ENCODE peak calls at places on chromosomes 7 and 10, in six cellular contexts. Q is CD14-positive monocyte, M is adrenal gland, G is dorsolateral prefrontal cortex, C is cardiac fibroblast, T is epithelial cell of esophagus. O is an unnamed sample.

GRCh38 chr10:62492870-62493180 is 118.7 kb downstream of the ZNF365 start:
- DNase-seq in T (no peak), C (no peak), M (no peak), Q (no peak), G (no peak), O (no peak)

GRCh38 chr7:112580717-112581435 is 100.1 kb downstream of the LSMEM1 start:
- DNase-seq in C (no peak), G (no peak), Q (no peak), T (no peak), M (no peak), O (no peak)

GRCh38 chr7:43568529-43568928 is 14.4 kb upstream of the STK17A start:
- DNase-seq in Q (no peak), C (peak; percentile 95), G (no peak), T (peak; percentile 99), M (no peak), O (no peak)

GRCh38 chr10:118258285-118258684 is 83.8 kb downstream of the FAM204A start:
- DNase-seq in M (no peak), C (no peak), G (no peak), T (no peak), Q (no peak), O (no peak)

GRCh38 chr7:142815099-142815498 is 39.8 kb upstream of the EPHB6 start:
- DNase-seq in T (no peak), G (no peak), C (no peak), Q (no peak), M (no peak), O (no peak)

GRCh38 chr10:89540550-89540949 is 5.2 kb upstream of the SLC16A12 start:
- DNase-seq in G (no peak), T (peak; percentile 27), Q (no peak), C (peak; percentile 65), M (no peak), O (no peak)

GRCh38 chr7:151046603-151047573 is 1.4 kb upstream of the ASIC3 start:
- DNase-seq in G (no peak), M (no peak), Q (no peak), C (no peak), T (peak; percentile 56), O (no peak)

GRCh38 chr7:116018731-116019130 is 11.8 kb downstream of the TFEC start:
- DNase-seq in T (no peak), G (no peak), M (no peak), C (no peak), Q (no peak), O (no peak)

GRCh38 chr10:7662522-7662921 is 4.2 kb downstream of the ITIH5 start:
- DNase-seq in C (no peak), G (no peak), T (no peak), M (no peak), Q (no peak), O (no peak)

GRCh38 chr10:29703276-29703675 is 68.5 kb upstream of the SVIL start:
- DNase-seq in T (no peak), C (no peak), Q (no peak), G (no peak), M (no peak), O (no peak)

GRCh38 chr7:4621401-4621800 is 60.7 kb upstream of the FOXK1 start:
- DNase-seq in C (peak; percentile 64), T (no peak), G (no peak), Q (no peak), M (no peak), O (no peak)

GRCh38 chr10:2925631-2926030 is 141.7 kb upstream of the PFKP start:
- DNase-seq in C (peak; percentile 51), Q (no peak), T (peak; percentile 33), G (no peak), M (peak; percentile 62), O (peak; percentile 17)

GRCh38 chr7:112125250-112125649 is 80.9 kb downstream of the DOCK4 start:
- DNase-seq in T (no peak), Q (no peak), C (no peak), M (no peak), G (no peak), O (no peak)

GRCh38 chr7:151122794-151123484 is 36.7 kb downstream of the AGAP3 start:
- DNase-seq in G (no peak), C (no peak), Q (no peak), T (no peak), M (no peak), O (no peak)

GRCh38 chr7:26583094-26583493 is 281.3 kb downstream of the SKAP2 start:
- DNase-seq in Q (no peak), M (no peak), T (peak; percentile 18), G (no peak), C (no peak), O (no peak)

GRCh38 chr7:5234852-5235831 is 45.1 kb downstream of the WIPI2 start:
- DNase-seq in M (no peak), T (peak; percentile 21), Q (no peak), G (no peak), C (no peak), O (no peak)

GRCh38 chr10:11757452-11757819 is 15.3 kb downstream of the ECHDC3 start:
- DNase-seq in M (peak; percentile 86), T (peak; percentile 97), C (peak; percentile 90), Q (no peak), G (no peak), O (no peak)

GRCh38 chr7:98323597-98324322 is 42.3 kb downstream of the BRI3 start:
- DNase-seq in T (no peak), M (no peak), Q (no peak), C (peak; percentile 32), G (no peak), O (no peak)

GRCh38 chr10:80617807-80618206 is 80.1 kb downstream of the SH2D4B start:
- DNase-seq in T (no peak), C (no peak), G (no peak), Q (no peak), M (no peak), O (no peak)

GRCh38 chr10:4057021-4057420 is 272.0 kb upstream of the KLF6 start:
- DNase-seq in M (no peak), T (no peak), C (no peak), Q (no peak), G (no peak), O (no peak)

GRCh38 chr7:37109853-37110252 is 338.8 kb downstream of the ELMO1 start:
- DNase-seq in Q (no peak), M (peak; percentile 77), T (no peak), C (no peak), G (no peak), O (no peak)
- TF ChIP-seq CTCF in Q (no peak), M (peak; percentile 59), T (no peak), C (no peak), G (no peak), O (no peak)

GRCh38 chr10:123142701-123143161 is 5.2 kb upstream of the HMX2 start:
- DNase-seq in G (no peak), Q (no peak), T (no peak), C (no peak), M (no peak), O (no peak)
- TF ChIP-seq CTCF in G (no peak), Q (no peak), T (no peak), C (no peak), M (no peak), O (no peak)

DNA sequence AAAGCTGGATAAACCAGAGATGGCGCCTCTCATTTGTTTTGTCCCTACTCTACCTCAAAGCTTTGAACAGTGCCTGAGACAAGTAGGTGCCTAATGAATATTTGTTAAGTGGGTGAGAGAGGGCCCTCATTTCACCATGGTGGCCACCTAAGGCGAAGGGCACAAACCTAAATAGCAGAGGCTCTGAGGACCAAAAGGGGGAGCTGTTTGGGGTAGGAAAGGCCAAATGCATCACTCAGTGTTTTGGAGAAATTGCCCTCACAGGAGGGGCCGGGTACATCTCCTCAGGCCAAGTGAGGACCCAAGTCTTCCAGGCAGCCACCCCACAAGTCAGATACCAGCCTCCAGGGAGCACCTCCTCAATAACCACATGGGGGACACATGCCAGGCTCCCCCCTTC is 14.0 kb downstream of the IMPDH1 start:
- DNase-seq in G (no peak), Q (no peak), M (no peak), T (no peak), C (no peak), O (no peak)
- TF ChIP-seq CTCF in G (no peak), Q (no peak), M (no peak), T (peak; percentile 6), C (peak; percentile 7), O (no peak)

GRCh38 chr7:105521731-105522458 is at the start of gene PUS7:
- DNase-seq in M (peak; percentile 90), C (peak; percentile 87), Q (peak; percentile 69), T (peak; percentile 93), G (peak; percentile 87), O (peak; percentile 87)

GRCh38 chr7:105524840-105525239 is 2.8 kb upstream of the PUS7 start:
- DNase-seq in G (no peak), M (no peak), C (no peak), Q (no peak), T (no peak), O (no peak)

GRCh38 chr7:105521027-105521730 is 892 bp downstream of the PUS7 start:
- DNase-seq in G (peak; percentile 74), Q (peak; percentile 48), M (peak; percentile 72), T (peak; percentile 53), C (peak; percentile 58), O (peak; percentile 37)

GRCh38 chr7:105519353-105519752 is 2.7 kb downstream of the PUS7 start:
- DNase-seq in T (no peak), C (peak; percentile 9), G (no peak), Q (no peak), M (no peak), O (no peak)
- TF ChIP-seq CTCF in T (no peak), C (no peak), G (no peak), Q (no peak), M (no peak), O (no peak)

DNA sequence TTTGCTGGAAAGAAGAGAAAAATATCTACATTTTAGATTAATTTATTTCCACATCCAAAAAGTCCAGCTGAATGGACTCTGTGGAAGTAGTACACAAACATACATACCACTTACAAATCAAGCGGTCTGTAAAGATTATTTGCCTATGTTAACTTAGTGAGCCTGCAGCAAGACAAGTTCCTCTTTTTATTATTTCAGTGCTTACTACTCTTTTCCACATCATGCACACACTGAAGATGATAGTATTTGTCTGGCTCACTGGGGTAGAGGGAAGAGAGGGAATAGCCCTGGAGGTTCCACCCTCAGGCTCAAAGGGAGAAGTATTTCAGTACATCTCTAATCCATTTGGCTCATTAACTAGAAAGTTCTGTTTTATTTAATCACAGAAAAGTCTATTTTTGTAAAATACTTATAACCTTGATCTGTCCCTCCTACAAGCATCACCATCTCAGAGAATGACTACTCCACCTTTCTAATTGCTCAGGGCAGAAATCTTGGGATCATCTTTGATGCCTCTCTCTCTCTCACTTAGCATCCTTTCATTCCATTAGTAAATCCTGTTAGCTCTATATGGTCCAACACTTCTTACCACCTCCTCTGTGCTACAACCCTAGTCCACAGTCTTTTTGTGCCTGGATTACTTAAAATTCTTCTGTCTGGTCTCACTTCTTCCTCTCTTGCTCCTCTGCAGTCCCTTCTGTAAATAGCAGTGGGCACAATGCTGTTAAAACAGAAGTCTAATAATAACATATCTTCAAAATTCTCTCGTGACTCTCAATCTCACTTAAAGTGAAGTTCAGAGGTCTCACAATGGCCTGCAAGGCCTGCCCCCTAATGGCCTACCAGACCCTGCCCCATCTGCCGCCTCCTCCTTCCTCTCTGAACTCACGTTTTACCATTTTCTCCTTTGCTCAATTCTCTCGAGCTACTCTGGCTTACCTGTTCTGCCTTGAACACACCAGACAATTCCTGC is 64.3 kb upstream of the CCDC6 start:
- DNase-seq in C (no peak), T (no peak), G (no peak), Q (no peak), M (no peak), O (no peak)
- TF ChIP-seq CTCF in C (no peak), T (no peak), G (no peak), Q (no peak), M (no peak), O (no peak)

GRCh38 chr10:43137971-43138756 is at the start of gene CSGALNACT2:
- DNase-seq in T (peak; percentile 91), Q (peak; percentile 84), M (peak; percentile 86), G (peak; percentile 92), C (peak; percentile 90), O (peak; percentile 47)
- TF ChIP-seq CTCF in T (no peak), Q (no peak), M (no peak), G (no peak), C (no peak), O (no peak)

GRCh38 chr10:116766241-116767198 is 24.2 kb upstream of the HSPA12A start:
- DNase-seq in M (no peak), G (no peak), T (no peak), Q (no peak), C (no peak), O (no peak)
- TF ChIP-seq CTCF in M (no peak), G (no peak), T (no peak), Q (no peak), C (peak; percentile 7), O (no peak)